ENCODE peak calls at places on chromosome 2, in eight cellular contexts. One of them, this sample, is unnamed.

GRCh38 chr2:64807417-64807816 is 153.7 kb upstream of the SERTAD2 start:
- DNase-seq in progenitor cell of endocrine pancreas: no peak
- DNase-seq in islet precursor cell: peak; percentile 95
- DNase-seq in GDM1: no peak
- DNase-seq in HT-29: peak; percentile 53
- DNase-seq in activated T-cell treated with anti-CD3 and anti-CD28 coated beads for 1 hour: no peak
- DNase-seq in EL: peak; percentile 99
- DNase-seq in HTR-8/SVneo: peak; percentile 87
- DNase-seq in this sample: peak; percentile 99

GRCh38 chr2:193556766-193557470 is 1362.2 kb upstream of the TMEFF2 start:
- DNase-seq in progenitor cell of endocrine pancreas: no peak
- DNase-seq in islet precursor cell: no peak
- DNase-seq in GDM1: no peak
- DNase-seq in HT-29: no peak
- DNase-seq in activated T-cell treated with anti-CD3 and anti-CD28 coated beads for 1 hour: no peak
- DNase-seq in EL: no peak
- DNase-seq in HTR-8/SVneo: no peak
- DNase-seq in this sample: peak; percentile 84

GRCh38 chr2:229475753-229476152 is 204.7 kb upstream of the PID1 start:
- DNase-seq in progenitor cell of endocrine pancreas: no peak
- DNase-seq in islet precursor cell: no peak
- DNase-seq in GDM1: no peak
- DNase-seq in HT-29: no peak
- DNase-seq in activated T-cell treated with anti-CD3 and anti-CD28 coated beads for 1 hour: no peak
- DNase-seq in EL: no peak
- DNase-seq in HTR-8/SVneo: no peak
- DNase-seq in this sample: no peak

GRCh38 chr2:30346475-30347169 is 100.4 kb upstream of the LCLAT1 start:
- DNase-seq in progenitor cell of endocrine pancreas: no peak
- DNase-seq in islet precursor cell: peak; percentile 65
- DNase-seq in GDM1: no peak
- DNase-seq in HT-29: no peak
- DNase-seq in activated T-cell treated with anti-CD3 and anti-CD28 coated beads for 1 hour: no peak
- DNase-seq in EL: no peak
- DNase-seq in HTR-8/SVneo: no peak
- DNase-seq in this sample: no peak

GRCh38 chr2:59857109-59857508 is 696.3 kb downstream of the BCL11A start:
- DNase-seq in progenitor cell of endocrine pancreas: no peak
- DNase-seq in islet precursor cell: no peak
- DNase-seq in GDM1: no peak
- DNase-seq in HT-29: no peak
- DNase-seq in activated T-cell treated with anti-CD3 and anti-CD28 coated beads for 1 hour: no peak
- DNase-seq in EL: no peak
- DNase-seq in HTR-8/SVneo: no peak
- DNase-seq in this sample: no peak

GRCh38 chr2:11068856-11069526 is 86.3 kb upstream of the SLC66A3 start:
- DNase-seq in progenitor cell of endocrine pancreas: no peak
- DNase-seq in islet precursor cell: peak; percentile 43
- DNase-seq in GDM1: no peak
- DNase-seq in HT-29: no peak
- DNase-seq in activated T-cell treated with anti-CD3 and anti-CD28 coated beads for 1 hour: no peak
- DNase-seq in EL: no peak
- DNase-seq in HTR-8/SVneo: no peak
- DNase-seq in this sample: no peak

GRCh38 chr2:39488450-39488849 is 51.4 kb upstream of the MAP4K3 start:
- DNase-seq in progenitor cell of endocrine pancreas: no peak
- DNase-seq in islet precursor cell: peak; percentile 62
- DNase-seq in GDM1: no peak
- DNase-seq in HT-29: no peak
- DNase-seq in activated T-cell treated with anti-CD3 and anti-CD28 coated beads for 1 hour: no peak
- DNase-seq in EL: peak; percentile 90
- DNase-seq in HTR-8/SVneo: no peak
- DNase-seq in this sample: peak; percentile 91

GRCh38 chr2:159139216-159139933 is 147.1 kb downstream of the WDSUB1 start:
- DNase-seq in progenitor cell of endocrine pancreas: no peak
- DNase-seq in islet precursor cell: no peak
- DNase-seq in GDM1: no peak
- DNase-seq in HT-29: no peak
- DNase-seq in activated T-cell treated with anti-CD3 and anti-CD28 coated beads for 1 hour: no peak
- DNase-seq in EL: peak; percentile 30
- DNase-seq in HTR-8/SVneo: no peak
- DNase-seq in this sample: peak; percentile 50

GRCh38 chr2:130263606-130264005 is 65.4 kb upstream of the TUBA3E start:
- DNase-seq in progenitor cell of endocrine pancreas: no peak
- DNase-seq in islet precursor cell: no peak
- DNase-seq in GDM1: no peak
- DNase-seq in HT-29: no peak
- DNase-seq in activated T-cell treated with anti-CD3 and anti-CD28 coated beads for 1 hour: no peak
- DNase-seq in EL: no peak
- DNase-seq in HTR-8/SVneo: no peak
- DNase-seq in this sample: no peak

GRCh38 chr2:109144271-109144670 is 15.3 kb downstream of the SH3RF3 start:
- DNase-seq in progenitor cell of endocrine pancreas: no peak
- DNase-seq in islet precursor cell: no peak
- DNase-seq in GDM1: peak; percentile 22
- DNase-seq in HT-29: no peak
- DNase-seq in activated T-cell treated with anti-CD3 and anti-CD28 coated beads for 1 hour: peak; percentile 15
- DNase-seq in EL: no peak
- DNase-seq in HTR-8/SVneo: no peak
- DNase-seq in this sample: no peak

GRCh38 chr2:59939173-59939572 is 614.3 kb downstream of the BCL11A start:
- DNase-seq in progenitor cell of endocrine pancreas: no peak
- DNase-seq in islet precursor cell: no peak
- DNase-seq in GDM1: no peak
- DNase-seq in HT-29: no peak
- DNase-seq in activated T-cell treated with anti-CD3 and anti-CD28 coated beads for 1 hour: no peak
- DNase-seq in EL: no peak
- DNase-seq in HTR-8/SVneo: no peak
- DNase-seq in this sample: no peak

GRCh38 chr2:167237478-167237877 is 349.2 kb downstream of the XIRP2 start:
- DNase-seq in progenitor cell of endocrine pancreas: no peak
- DNase-seq in islet precursor cell: no peak
- DNase-seq in GDM1: no peak
- DNase-seq in HT-29: no peak
- DNase-seq in activated T-cell treated with anti-CD3 and anti-CD28 coated beads for 1 hour: no peak
- DNase-seq in EL: no peak
- DNase-seq in HTR-8/SVneo: no peak
- DNase-seq in this sample: no peak

GRCh38 chr2:20314562-20315521 is 35.8 kb downstream of the PUM2 start:
- DNase-seq in progenitor cell of endocrine pancreas: no peak
- DNase-seq in islet precursor cell: no peak
- DNase-seq in GDM1: no peak
- DNase-seq in HT-29: no peak
- DNase-seq in activated T-cell treated with anti-CD3 and anti-CD28 coated beads for 1 hour: no peak
- DNase-seq in EL: no peak
- DNase-seq in HTR-8/SVneo: no peak
- DNase-seq in this sample: no peak

GRCh38 chr2:134252092-134252775 is 1.6 kb upstream of the MGAT5 start:
- DNase-seq in progenitor cell of endocrine pancreas: no peak
- DNase-seq in islet precursor cell: no peak
- DNase-seq in GDM1: no peak
- DNase-seq in HT-29: no peak
- DNase-seq in activated T-cell treated with anti-CD3 and anti-CD28 coated beads for 1 hour: no peak
- DNase-seq in EL: peak; percentile 79
- DNase-seq in HTR-8/SVneo: no peak
- DNase-seq in this sample: peak; percentile 15

GRCh38 chr2:173119069-173119807 is 43.6 kb downstream of the MAP3K20 start:
- DNase-seq in progenitor cell of endocrine pancreas: no peak
- DNase-seq in islet precursor cell: no peak
- DNase-seq in GDM1: no peak
- DNase-seq in HT-29: no peak
- DNase-seq in activated T-cell treated with anti-CD3 and anti-CD28 coated beads for 1 hour: no peak
- DNase-seq in EL: no peak
- DNase-seq in HTR-8/SVneo: no peak
- DNase-seq in this sample: no peak

GRCh38 chr2:237354930-237355329 is 59.0 kb downstream of the COL6A3 start:
- DNase-seq in progenitor cell of endocrine pancreas: no peak
- DNase-seq in islet precursor cell: no peak
- DNase-seq in GDM1: no peak
- DNase-seq in HT-29: no peak
- DNase-seq in activated T-cell treated with anti-CD3 and anti-CD28 coated beads for 1 hour: no peak
- DNase-seq in EL: peak; percentile 66
- DNase-seq in HTR-8/SVneo: no peak
- DNase-seq in this sample: peak; percentile 87

GRCh38 chr2:197286805-197287595 is 23.6 kb downstream of the ANKRD44 start:
- DNase-seq in progenitor cell of endocrine pancreas: no peak
- DNase-seq in islet precursor cell: no peak
- DNase-seq in GDM1: no peak
- DNase-seq in HT-29: peak; percentile 39
- DNase-seq in activated T-cell treated with anti-CD3 and anti-CD28 coated beads for 1 hour: no peak
- DNase-seq in EL: peak; percentile 87
- DNase-seq in HTR-8/SVneo: peak; percentile 45
- DNase-seq in this sample: peak; percentile 80

GRCh38 chr2:132608222-132608795 is 61.7 kb downstream of the LYPD1 start:
- DNase-seq in progenitor cell of endocrine pancreas: no peak
- DNase-seq in islet precursor cell: peak; percentile 38
- DNase-seq in GDM1: no peak
- DNase-seq in HT-29: no peak
- DNase-seq in activated T-cell treated with anti-CD3 and anti-CD28 coated beads for 1 hour: no peak
- DNase-seq in EL: no peak
- DNase-seq in HTR-8/SVneo: no peak
- DNase-seq in this sample: no peak

GRCh38 chr2:221529177-221529942 is 42.7 kb downstream of the EPHA4 start:
- DNase-seq in progenitor cell of endocrine pancreas: no peak
- DNase-seq in islet precursor cell: no peak
- DNase-seq in GDM1: no peak
- DNase-seq in HT-29: no peak
- DNase-seq in activated T-cell treated with anti-CD3 and anti-CD28 coated beads for 1 hour: no peak
- DNase-seq in EL: no peak
- DNase-seq in HTR-8/SVneo: no peak
- DNase-seq in this sample: no peak

GRCh38 chr2:50777954-50778353 is 254.0 kb downstream of the NRXN1 start:
- DNase-seq in progenitor cell of endocrine pancreas: no peak
- DNase-seq in islet precursor cell: no peak
- DNase-seq in GDM1: no peak
- DNase-seq in HT-29: no peak
- DNase-seq in activated T-cell treated with anti-CD3 and anti-CD28 coated beads for 1 hour: no peak
- DNase-seq in EL: no peak
- DNase-seq in HTR-8/SVneo: no peak
- DNase-seq in this sample: no peak

GRCh38 chr2:95374916-95375471 is 27.5 kb upstream of the FAHD2A start:
- DNase-seq in progenitor cell of endocrine pancreas: no peak
- DNase-seq in islet precursor cell: peak; percentile 47
- DNase-seq in GDM1: no peak
- DNase-seq in HT-29: no peak
- DNase-seq in activated T-cell treated with anti-CD3 and anti-CD28 coated beads for 1 hour: no peak
- DNase-seq in EL: peak; percentile 8
- DNase-seq in HTR-8/SVneo: no peak
- DNase-seq in this sample: no peak

GRCh38 chr2:69945447-69945846 is 16.0 kb downstream of the ASPRV1 start:
- DNase-seq in progenitor cell of endocrine pancreas: no peak
- DNase-seq in islet precursor cell: peak; percentile 69
- DNase-seq in GDM1: peak; percentile 46
- DNase-seq in HT-29: no peak
- DNase-seq in activated T-cell treated with anti-CD3 and anti-CD28 coated beads for 1 hour: no peak
- DNase-seq in EL: no peak
- DNase-seq in HTR-8/SVneo: no peak
- DNase-seq in this sample: no peak

GRCh38 chr2:219399716-219400478 is 12.2 kb upstream of the DNPEP start:
- DNase-seq in progenitor cell of endocrine pancreas: no peak
- DNase-seq in islet precursor cell: no peak
- DNase-seq in GDM1: no peak
- DNase-seq in HT-29: peak; percentile 18
- DNase-seq in activated T-cell treated with anti-CD3 and anti-CD28 coated beads for 1 hour: no peak
- DNase-seq in EL: no peak
- DNase-seq in HTR-8/SVneo: no peak
- DNase-seq in this sample: no peak

GRCh38 chr2:152033146-152033545 is 65.7 kb downstream of the CACNB4 start:
- DNase-seq in progenitor cell of endocrine pancreas: no peak
- DNase-seq in islet precursor cell: no peak
- DNase-seq in GDM1: no peak
- DNase-seq in HT-29: no peak
- DNase-seq in activated T-cell treated with anti-CD3 and anti-CD28 coated beads for 1 hour: no peak
- DNase-seq in EL: no peak
- DNase-seq in HTR-8/SVneo: no peak
- DNase-seq in this sample: no peak

GRCh38 chr2:152171733-152172132 is 3.8 kb downstream of the STAM2 start:
- DNase-seq in progenitor cell of endocrine pancreas: no peak
- DNase-seq in islet precursor cell: no peak
- DNase-seq in GDM1: no peak
- DNase-seq in HT-29: peak; percentile 35
- DNase-seq in activated T-cell treated with anti-CD3 and anti-CD28 coated beads for 1 hour: no peak
- DNase-seq in EL: no peak
- DNase-seq in HTR-8/SVneo: no peak
- DNase-seq in this sample: no peak

GRCh38 chr2:39099820-39100728 is 20.8 kb downstream of the SOS1 start:
- DNase-seq in progenitor cell of endocrine pancreas: no peak
- DNase-seq in islet precursor cell: no peak
- DNase-seq in GDM1: no peak
- DNase-seq in HT-29: no peak
- DNase-seq in activated T-cell treated with anti-CD3 and anti-CD28 coated beads for 1 hour: no peak
- DNase-seq in EL: no peak
- DNase-seq in HTR-8/SVneo: no peak
- DNase-seq in this sample: peak; percentile 81

GRCh38 chr2:170467568-170468422 is 247.3 kb upstream of the SP5 start:
- DNase-seq in progenitor cell of endocrine pancreas: no peak
- DNase-seq in islet precursor cell: no peak
- DNase-seq in GDM1: no peak
- DNase-seq in HT-29: no peak
- DNase-seq in activated T-cell treated with anti-CD3 and anti-CD28 coated beads for 1 hour: no peak
- DNase-seq in EL: peak; percentile 43
- DNase-seq in HTR-8/SVneo: no peak
- DNase-seq in this sample: peak; percentile 19

GRCh38 chr2:101241158-101241557 is 11.5 kb upstream of the CNOT11 start:
- DNase-seq in progenitor cell of endocrine pancreas: no peak
- DNase-seq in islet precursor cell: no peak
- DNase-seq in GDM1: no peak
- DNase-seq in HT-29: no peak
- DNase-seq in activated T-cell treated with anti-CD3 and anti-CD28 coated beads for 1 hour: no peak
- DNase-seq in EL: no peak
- DNase-seq in HTR-8/SVneo: no peak
- DNase-seq in this sample: no peak

This sample was measured in NCI-H226.